ENCODE peak calls at places on chromosomes 16 and 17, in nine cellular contexts. One of them, this sample, is unnamed.

GRCh38 chr16:70738083-70738977 is 52.5 kb upstream of the MTSS2 start:
- DNase-seq in sigmoid colon: peak
- DNase-seq in CD8-positive, alpha-beta memory T cell: no peak
- DNase-seq in neural progenitor cell: peak
- DNase-seq in fibroblast of lung: peak
- DNase-seq in lower lobe of right lung: peak
- DNase-seq in esophagus squamous epithelium: no peak
- DNase-seq in GM23248: peak
- DNase-seq in SJCRH30: peak
- DNase-seq in this sample: peak

GRCh38 chr16:1026784-1027415 is 45.3 kb downstream of the SOX8 start:
- DNase-seq in sigmoid colon: no peak
- DNase-seq in CD8-positive, alpha-beta memory T cell: no peak
- DNase-seq in neural progenitor cell: peak
- DNase-seq in fibroblast of lung: no peak
- DNase-seq in lower lobe of right lung: no peak
- DNase-seq in esophagus squamous epithelium: no peak
- DNase-seq in GM23248: no peak
- DNase-seq in SJCRH30: peak
- DNase-seq in this sample: no peak

GRCh38 chr17:68302066-68302564 is 10.8 kb downstream of the ARSG start:
- DNase-seq in sigmoid colon: no peak
- DNase-seq in CD8-positive, alpha-beta memory T cell: no peak
- DNase-seq in neural progenitor cell: no peak
- DNase-seq in fibroblast of lung: no peak
- DNase-seq in lower lobe of right lung: no peak
- DNase-seq in esophagus squamous epithelium: no peak
- DNase-seq in GM23248: peak
- DNase-seq in SJCRH30: peak
- DNase-seq in this sample: no peak

GRCh38 chr17:27630607-27631408 is at the start of gene LGALS9:
- DNase-seq in sigmoid colon: no peak
- DNase-seq in CD8-positive, alpha-beta memory T cell: peak
- DNase-seq in neural progenitor cell: no peak
- DNase-seq in fibroblast of lung: no peak
- DNase-seq in lower lobe of right lung: no peak
- DNase-seq in esophagus squamous epithelium: no peak
- DNase-seq in GM23248: peak
- DNase-seq in SJCRH30: no peak
- DNase-seq in this sample: peak

GRCh38 chr17:66531826-66532439 is 229.5 kb downstream of the PRKCA start:
- DNase-seq in sigmoid colon: no peak
- DNase-seq in CD8-positive, alpha-beta memory T cell: no peak
- DNase-seq in neural progenitor cell: no peak
- DNase-seq in fibroblast of lung: no peak
- DNase-seq in lower lobe of right lung: no peak
- DNase-seq in esophagus squamous epithelium: no peak
- DNase-seq in GM23248: no peak
- DNase-seq in SJCRH30: no peak
- DNase-seq in this sample: no peak

GRCh38 chr16:57529324-57530103 is 6.9 kb downstream of the CCDC102A start:
- DNase-seq in sigmoid colon: peak
- DNase-seq in CD8-positive, alpha-beta memory T cell: peak
- DNase-seq in neural progenitor cell: no peak
- DNase-seq in fibroblast of lung: no peak
- DNase-seq in lower lobe of right lung: peak
- DNase-seq in esophagus squamous epithelium: no peak
- DNase-seq in GM23248: no peak
- DNase-seq in SJCRH30: no peak
- DNase-seq in this sample: no peak

GRCh38 chr16:2426941-2427361 is 2.3 kb upstream of the CCNF start:
- DNase-seq in sigmoid colon: peak
- DNase-seq in CD8-positive, alpha-beta memory T cell: no peak
- DNase-seq in neural progenitor cell: no peak
- DNase-seq in fibroblast of lung: no peak
- DNase-seq in lower lobe of right lung: peak
- DNase-seq in esophagus squamous epithelium: no peak
- DNase-seq in GM23248: peak
- DNase-seq in SJCRH30: no peak
- DNase-seq in this sample: no peak

GRCh38 chr16:759110-759910 is 1.2 kb upstream of the MSLN start:
- DNase-seq in sigmoid colon: no peak
- DNase-seq in CD8-positive, alpha-beta memory T cell: no peak
- DNase-seq in neural progenitor cell: no peak
- DNase-seq in fibroblast of lung: no peak
- DNase-seq in lower lobe of right lung: peak
- DNase-seq in esophagus squamous epithelium: no peak
- DNase-seq in GM23248: no peak
- DNase-seq in SJCRH30: no peak
- DNase-seq in this sample: peak

GRCh38 chr17:37847811-37848331 is 76.3 kb upstream of the TBC1D3K start:
- DNase-seq in sigmoid colon: no peak
- DNase-seq in CD8-positive, alpha-beta memory T cell: no peak
- DNase-seq in neural progenitor cell: no peak
- DNase-seq in fibroblast of lung: no peak
- DNase-seq in lower lobe of right lung: no peak
- DNase-seq in esophagus squamous epithelium: no peak
- DNase-seq in GM23248: no peak
- DNase-seq in SJCRH30: no peak
- DNase-seq in this sample: no peak

GRCh38 chr17:42578282-42578869 is 847 bp upstream of the PSMC3IP start:
- DNase-seq in sigmoid colon: peak
- DNase-seq in CD8-positive, alpha-beta memory T cell: peak
- DNase-seq in neural progenitor cell: peak
- DNase-seq in fibroblast of lung: peak
- DNase-seq in lower lobe of right lung: peak
- DNase-seq in esophagus squamous epithelium: no peak
- DNase-seq in GM23248: peak
- DNase-seq in SJCRH30: peak
- DNase-seq in this sample: peak

GRCh38 chr16:88441460-88441859 is 11.6 kb upstream of the ZFPM1 start:
- DNase-seq in sigmoid colon: no peak
- DNase-seq in CD8-positive, alpha-beta memory T cell: no peak
- DNase-seq in neural progenitor cell: no peak
- DNase-seq in fibroblast of lung: no peak
- DNase-seq in lower lobe of right lung: no peak
- DNase-seq in esophagus squamous epithelium: no peak
- DNase-seq in GM23248: no peak
- DNase-seq in SJCRH30: no peak
- DNase-seq in this sample: no peak

GRCh38 chr16:1538804-1539520 is 5.5 kb downstream of the TMEM204 start:
- DNase-seq in sigmoid colon: no peak
- DNase-seq in CD8-positive, alpha-beta memory T cell: peak
- DNase-seq in neural progenitor cell: peak
- DNase-seq in fibroblast of lung: no peak
- DNase-seq in lower lobe of right lung: no peak
- DNase-seq in esophagus squamous epithelium: no peak
- DNase-seq in GM23248: no peak
- DNase-seq in SJCRH30: no peak
- DNase-seq in this sample: peak

DNA sequence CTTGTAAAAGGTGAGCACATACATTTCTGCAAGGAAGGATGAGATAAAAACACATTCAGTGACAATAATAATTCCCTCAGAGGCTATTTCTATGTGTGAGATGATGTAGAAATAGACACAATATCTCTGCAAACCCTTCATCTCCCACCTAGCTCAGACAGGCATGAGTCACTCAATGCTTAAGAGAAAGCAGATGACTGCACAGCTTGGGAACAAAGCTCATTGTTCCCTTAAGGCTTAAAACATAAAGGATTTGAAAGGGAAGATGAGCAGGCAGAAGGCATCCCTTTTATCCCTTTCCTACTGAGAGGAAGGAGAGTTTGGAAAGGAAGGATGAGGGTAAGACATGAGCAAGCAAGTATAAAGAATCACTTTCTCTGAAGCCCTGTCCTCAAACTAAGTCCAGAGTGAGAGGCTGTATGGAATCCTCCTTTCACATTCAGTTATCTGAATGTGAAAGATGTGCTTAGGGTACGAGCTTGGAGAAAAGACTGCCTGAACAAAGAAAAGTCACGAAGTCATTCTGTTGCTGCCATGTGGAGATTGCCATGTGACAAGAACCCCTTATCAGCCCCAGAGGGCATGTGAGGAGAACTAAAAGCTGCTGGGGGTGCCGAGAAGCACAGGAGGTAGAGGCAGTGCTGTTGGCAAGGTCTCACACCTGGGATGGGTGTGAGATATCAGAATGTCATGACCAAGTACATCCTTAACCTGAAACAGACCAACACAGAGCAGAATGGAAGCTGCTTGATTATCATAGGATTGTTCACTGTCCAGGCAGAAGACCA is 58.2 kb downstream of the CNTNAP4 start:
- DNase-seq in sigmoid colon: no peak
- DNase-seq in CD8-positive, alpha-beta memory T cell: no peak
- DNase-seq in neural progenitor cell: peak
- DNase-seq in fibroblast of lung: no peak
- DNase-seq in lower lobe of right lung: no peak
- DNase-seq in esophagus squamous epithelium: no peak
- DNase-seq in GM23248: no peak
- DNase-seq in SJCRH30: no peak
- DNase-seq in this sample: no peak
- H3K4me3 ChIP-seq in sigmoid colon: no peak
- H3K4me3 ChIP-seq in CD8-positive, alpha-beta memory T cell: no peak
- H3K4me3 ChIP-seq in neural progenitor cell: no peak
- H3K4me3 ChIP-seq in fibroblast of lung: no peak
- H3K4me3 ChIP-seq in lower lobe of right lung: no peak
- H3K4me3 ChIP-seq in esophagus squamous epithelium: no peak
- H3K4me3 ChIP-seq in GM23248: no peak
- H3K4me3 ChIP-seq in SJCRH30: no peak
- H3K4me3 ChIP-seq in this sample: no peak

GRCh38 chr17:923633-924032 is 55.9 kb downstream of the NXN start:
- DNase-seq in sigmoid colon: no peak
- DNase-seq in CD8-positive, alpha-beta memory T cell: no peak
- DNase-seq in neural progenitor cell: no peak
- DNase-seq in fibroblast of lung: no peak
- DNase-seq in lower lobe of right lung: no peak
- DNase-seq in esophagus squamous epithelium: no peak
- DNase-seq in GM23248: no peak
- DNase-seq in SJCRH30: no peak
- DNase-seq in this sample: no peak

GRCh38 chr17:927611-928461 is 51.7 kb downstream of the NXN start:
- DNase-seq in sigmoid colon: peak
- DNase-seq in CD8-positive, alpha-beta memory T cell: no peak
- DNase-seq in neural progenitor cell: peak
- DNase-seq in fibroblast of lung: peak
- DNase-seq in lower lobe of right lung: no peak
- DNase-seq in esophagus squamous epithelium: no peak
- DNase-seq in GM23248: peak
- DNase-seq in SJCRH30: peak
- DNase-seq in this sample: no peak

GRCh38 chr17:925846-926245 is 53.7 kb downstream of the NXN start:
- DNase-seq in sigmoid colon: no peak
- DNase-seq in CD8-positive, alpha-beta memory T cell: no peak
- DNase-seq in neural progenitor cell: no peak
- DNase-seq in fibroblast of lung: no peak
- DNase-seq in lower lobe of right lung: no peak
- DNase-seq in esophagus squamous epithelium: no peak
- DNase-seq in GM23248: no peak
- DNase-seq in SJCRH30: no peak
- DNase-seq in this sample: no peak

GRCh38 chr17:921161-921560 is 58.4 kb downstream of the NXN start:
- DNase-seq in sigmoid colon: peak
- DNase-seq in CD8-positive, alpha-beta memory T cell: no peak
- DNase-seq in neural progenitor cell: no peak
- DNase-seq in fibroblast of lung: peak
- DNase-seq in lower lobe of right lung: no peak
- DNase-seq in esophagus squamous epithelium: no peak
- DNase-seq in GM23248: no peak
- DNase-seq in SJCRH30: no peak
- DNase-seq in this sample: no peak

GRCh38 chr17:924711-925480 is 54.7 kb downstream of the NXN start:
- DNase-seq in sigmoid colon: no peak
- DNase-seq in CD8-positive, alpha-beta memory T cell: no peak
- DNase-seq in neural progenitor cell: no peak
- DNase-seq in fibroblast of lung: no peak
- DNase-seq in lower lobe of right lung: no peak
- DNase-seq in esophagus squamous epithelium: no peak
- DNase-seq in GM23248: no peak
- DNase-seq in SJCRH30: peak
- DNase-seq in this sample: no peak
- H3K27ac ChIP-seq in sigmoid colon: no peak
- H3K27ac ChIP-seq in CD8-positive, alpha-beta memory T cell: no peak
- H3K27ac ChIP-seq in neural progenitor cell: no peak
- H3K27ac ChIP-seq in fibroblast of lung: no peak
- H3K27ac ChIP-seq in lower lobe of right lung: peak
- H3K27ac ChIP-seq in esophagus squamous epithelium: peak
- H3K27ac ChIP-seq in GM23248: no peak
- H3K27ac ChIP-seq in SJCRH30: peak
- H3K27ac ChIP-seq in this sample: no peak

GRCh38 chr16:19960183-19960582 is 75.5 kb upstream of the GPRC5B start:
- DNase-seq in sigmoid colon: no peak
- DNase-seq in CD8-positive, alpha-beta memory T cell: no peak
- DNase-seq in neural progenitor cell: no peak
- DNase-seq in fibroblast of lung: no peak
- DNase-seq in lower lobe of right lung: no peak
- DNase-seq in esophagus squamous epithelium: no peak
- DNase-seq in GM23248: no peak
- DNase-seq in SJCRH30: no peak
- DNase-seq in this sample: no peak
- H3K4me3 ChIP-seq in sigmoid colon: no peak
- H3K4me3 ChIP-seq in CD8-positive, alpha-beta memory T cell: no peak
- H3K4me3 ChIP-seq in neural progenitor cell: no peak
- H3K4me3 ChIP-seq in fibroblast of lung: no peak
- H3K4me3 ChIP-seq in lower lobe of right lung: no peak
- H3K4me3 ChIP-seq in esophagus squamous epithelium: no peak
- H3K4me3 ChIP-seq in GM23248: no peak
- H3K4me3 ChIP-seq in SJCRH30: no peak
- H3K4me3 ChIP-seq in this sample: no peak

GRCh38 chr16:66427451-66427860 is 361 bp downstream of the BEAN1 start:
- DNase-seq in sigmoid colon: no peak
- DNase-seq in CD8-positive, alpha-beta memory T cell: no peak
- DNase-seq in neural progenitor cell: no peak
- DNase-seq in fibroblast of lung: no peak
- DNase-seq in lower lobe of right lung: no peak
- DNase-seq in esophagus squamous epithelium: no peak
- DNase-seq in GM23248: peak
- DNase-seq in SJCRH30: no peak
- DNase-seq in this sample: no peak

GRCh38 chr16:66427871-66428681 is 981 bp downstream of the BEAN1 start:
- DNase-seq in sigmoid colon: no peak
- DNase-seq in CD8-positive, alpha-beta memory T cell: no peak
- DNase-seq in neural progenitor cell: peak
- DNase-seq in fibroblast of lung: no peak
- DNase-seq in lower lobe of right lung: no peak
- DNase-seq in esophagus squamous epithelium: no peak
- DNase-seq in GM23248: peak
- DNase-seq in SJCRH30: no peak
- DNase-seq in this sample: no peak

GRCh38 chr16:66425651-66426050 is 1.4 kb upstream of the BEAN1 start:
- DNase-seq in sigmoid colon: peak
- DNase-seq in CD8-positive, alpha-beta memory T cell: no peak
- DNase-seq in neural progenitor cell: no peak
- DNase-seq in fibroblast of lung: no peak
- DNase-seq in lower lobe of right lung: no peak
- DNase-seq in esophagus squamous epithelium: no peak
- DNase-seq in GM23248: no peak
- DNase-seq in SJCRH30: no peak
- DNase-seq in this sample: no peak

GRCh38 chr16:66427036-66427446 is at the start of gene BEAN1:
- DNase-seq in sigmoid colon: peak
- DNase-seq in CD8-positive, alpha-beta memory T cell: no peak
- DNase-seq in neural progenitor cell: peak
- DNase-seq in fibroblast of lung: no peak
- DNase-seq in lower lobe of right lung: no peak
- DNase-seq in esophagus squamous epithelium: no peak
- DNase-seq in GM23248: peak
- DNase-seq in SJCRH30: peak
- DNase-seq in this sample: no peak

GRCh38 chr16:66426112-66427035 is 721 bp upstream of the BEAN1 start:
- DNase-seq in sigmoid colon: peak
- DNase-seq in CD8-positive, alpha-beta memory T cell: no peak
- DNase-seq in neural progenitor cell: peak
- DNase-seq in fibroblast of lung: no peak
- DNase-seq in lower lobe of right lung: no peak
- DNase-seq in esophagus squamous epithelium: no peak
- DNase-seq in GM23248: peak
- DNase-seq in SJCRH30: peak
- DNase-seq in this sample: no peak
- H3K27ac ChIP-seq in sigmoid colon: no peak
- H3K27ac ChIP-seq in CD8-positive, alpha-beta memory T cell: no peak
- H3K27ac ChIP-seq in neural progenitor cell: no peak
- H3K27ac ChIP-seq in fibroblast of lung: no peak
- H3K27ac ChIP-seq in lower lobe of right lung: no peak
- H3K27ac ChIP-seq in esophagus squamous epithelium: no peak
- H3K27ac ChIP-seq in GM23248: no peak
- H3K27ac ChIP-seq in SJCRH30: no peak
- H3K27ac ChIP-seq in this sample: no peak